ENCODE peak calls at places on chromosomes 6 and 20, in four cellular contexts. O is GM12878, P is HepG2, W is K562. U is an unnamed sample.
A peak's percentile ranks its signal among the peaks of the same experiment; 100 is the strongest.

GRCh38 chr20:25273046-25273445 is 25.2 kb downstream of the PYGB start:
- DNase-seq in O (no peak), P (no peak), W (no peak), U (no peak)

GRCh38 chr6:32854376-32855178 is 585 bp downstream of the PSMB9 start:
- DNase-seq in O (no peak), P (no peak), W (no peak), U (no peak)

GRCh38 chr6:170268216-170269129 is 22.4 kb downstream of the DLL1 start:
- DNase-seq in O (no peak), P (no peak), W (no peak), U (no peak)

GRCh38 chr6:116111552-116112528 is 11.2 kb downstream of the NT5DC1 start:
- DNase-seq in O (no peak), P (peak; percentile 60), W (peak; percentile 43), U (peak; percentile 49)

GRCh38 chr6:87757792-87758191 is 55.8 kb upstream of the AKIRIN2 start:
- DNase-seq in O (no peak), P (no peak), W (no peak), U (no peak)

GRCh38 chr20:44746367-44747165 is 901 bp downstream of the KCNK15 start:
- DNase-seq in O (no peak), P (no peak), W (no peak), U (no peak)

GRCh38 chr20:7665311-7665863 is 274.9 kb downstream of the HAO1 start:
- DNase-seq in O (no peak), P (no peak), W (no peak), U (no peak)

GRCh38 chr6:163387317-163387716 is 27.2 kb upstream of the QKI start:
- DNase-seq in O (no peak), P (no peak), W (no peak), U (no peak)

GRCh38 chr6:157952751-157953479 is 28.7 kb upstream of the SYNJ2 start:
- DNase-seq in O (no peak), P (peak; percentile 36), W (no peak), U (no peak)

GRCh38 chr6:13998356-13998755 is 73.6 kb downstream of the RNF182 start:
- DNase-seq in O (no peak), P (no peak), W (no peak), U (no peak)

GRCh38 chr6:42745083-42745637 is 743 bp downstream of the TBCC start:
- DNase-seq in O (no peak), P (peak; percentile 27), W (peak; percentile 48), U (peak; percentile 14)

GRCh38 chr6:145544031-145544430 is 191.3 kb downstream of the EPM2A start:
- DNase-seq in O (no peak), P (no peak), W (no peak), U (peak; percentile 33)

GRCh38 chr6:8057793-8058192 is 6.4 kb downstream of the BLOC1S5 start:
- DNase-seq in O (no peak), P (no peak), W (no peak), U (no peak)

GRCh38 chr6:53492860-53493634 is 51.9 kb downstream of the GCLC start:
- DNase-seq in O (no peak), P (peak; percentile 59), W (peak; percentile 45), U (peak; percentile 74)

DNA sequence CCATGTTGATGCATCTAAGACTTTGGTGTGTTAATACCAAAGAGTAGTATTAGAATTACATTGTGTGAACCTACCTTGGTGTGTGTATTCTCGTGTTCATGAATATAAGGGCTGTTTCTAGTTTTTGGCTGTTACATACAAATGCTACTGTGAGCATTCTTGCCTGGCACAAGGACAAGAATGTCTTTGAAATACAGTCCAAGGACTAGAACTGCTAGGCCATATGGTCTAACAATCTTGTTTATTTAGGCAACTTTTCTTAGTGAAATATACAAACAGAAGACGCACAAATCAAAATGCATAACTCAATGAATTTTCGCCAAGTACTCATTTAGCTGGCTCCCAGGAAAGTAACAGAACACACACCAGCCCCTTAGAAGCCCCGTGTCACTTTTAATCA is 28.5 kb downstream of the KDM1B start:
- DNase-seq in O (no peak), P (no peak), W (no peak), U (no peak)
- TF ChIP-seq POLR2A in O (no peak), P (no peak), W (no peak), U (no peak)

GRCh38 chr20:46995561-46996142 is 101.0 kb downstream of the EYA2 start:
- DNase-seq in O (peak; percentile 31), P (no peak), W (no peak), U (no peak)
- TF ChIP-seq JUNB in O (no peak), P (no peak), W (no peak), U (no peak)

GRCh38 chr6:135087803-135088202 is 33.2 kb upstream of the HBS1L start:
- DNase-seq in O (no peak), P (no peak), W (no peak), U (no peak)

GRCh38 chr6:135085700-135086413 is 31.2 kb upstream of the HBS1L start:
- DNase-seq in O (no peak), P (no peak), W (no peak), U (no peak)

GRCh38 chr6:135086414-135086764 is 31.8 kb upstream of the HBS1L start:
- DNase-seq in O (no peak), P (no peak), W (no peak), U (no peak)

GRCh38 chr6:135088232-135088760 is 33.7 kb upstream of the HBS1L start:
- DNase-seq in O (no peak), P (no peak), W (no peak), U (no peak)

DNA sequence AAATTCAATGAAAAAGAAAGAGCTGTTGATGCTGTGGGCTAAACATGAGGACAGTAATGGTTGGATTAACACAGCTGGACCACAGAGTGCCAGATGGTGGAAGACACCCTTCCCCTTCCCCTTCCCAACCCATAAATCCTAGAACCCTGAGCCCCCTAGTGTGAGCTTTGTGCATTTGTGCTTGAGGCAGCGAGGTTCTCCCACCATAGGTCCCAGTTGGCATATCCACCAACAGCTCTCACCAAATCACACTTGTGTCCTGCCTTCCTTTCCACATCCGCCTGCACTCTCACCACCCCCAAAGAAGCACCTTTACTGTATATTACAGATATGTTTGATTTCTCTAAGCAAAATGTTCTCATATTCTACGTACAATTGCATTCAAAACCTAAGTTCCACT is 32.8 kb upstream of the HBS1L start:
- DNase-seq in O (no peak), P (peak; percentile 27), W (no peak), U (peak; percentile 2)
- TF ChIP-seq MAX in O (no peak), P (no peak), W (no peak), U (no peak)

DNA sequence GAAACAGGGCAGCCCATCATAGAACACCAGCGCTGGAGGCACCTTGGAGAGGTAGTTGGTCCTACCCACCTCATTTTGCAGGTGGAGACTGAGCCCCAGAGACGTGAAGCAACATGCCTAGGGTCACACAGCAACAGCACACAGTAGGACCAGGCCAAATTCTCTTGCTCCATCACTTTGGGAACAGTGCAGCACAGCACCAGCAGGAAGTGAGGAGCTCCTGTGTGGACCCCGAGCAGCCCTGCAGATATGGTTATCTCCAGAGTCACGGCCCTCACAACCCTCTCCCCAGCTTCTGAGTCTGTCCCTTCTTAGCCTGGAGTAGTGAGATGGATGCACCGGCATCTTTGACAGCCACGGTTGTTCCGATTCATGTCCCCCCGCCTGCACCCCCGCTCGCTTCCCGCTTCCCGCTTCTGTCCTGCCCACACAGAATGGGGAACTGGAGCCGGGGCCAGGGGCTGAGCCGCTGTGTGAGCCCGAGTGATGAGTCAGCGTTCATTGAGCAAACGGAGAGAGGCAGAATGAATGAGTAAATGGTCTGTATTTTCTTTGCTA is 72.6 kb upstream of the DUSP22 start:
- DNase-seq in O (no peak), P (peak; percentile 71), W (peak; percentile 55), U (no peak)
- TF ChIP-seq POLR2A in O (no peak), P (no peak), W (no peak), U (no peak)

GRCh38 chr6:111738156-111738555 is 132.5 kb upstream of the TRAF3IP2 start:
- DNase-seq in O (no peak), P (no peak), W (no peak), U (no peak)

GRCh38 chr6:111738631-111739030 is 133.0 kb upstream of the TRAF3IP2 start:
- DNase-seq in O (no peak), P (no peak), W (no peak), U (no peak)

GRCh38 chr6:111739257-111739696 is 133.6 kb upstream of the TRAF3IP2 start:
- DNase-seq in O (no peak), P (no peak), W (no peak), U (no peak)

GRCh38 chr6:111741177-111741952 is 131.9 kb downstream of the FYN start:
- DNase-seq in O (peak; percentile 94), P (no peak), W (no peak), U (no peak)

GRCh38 chr6:111740506-111740905 is 132.7 kb downstream of the FYN start:
- DNase-seq in O (no peak), P (no peak), W (no peak), U (no peak)
- TF ChIP-seq JUNB in O (no peak), P (no peak), W (no peak), U (no peak)

DNA sequence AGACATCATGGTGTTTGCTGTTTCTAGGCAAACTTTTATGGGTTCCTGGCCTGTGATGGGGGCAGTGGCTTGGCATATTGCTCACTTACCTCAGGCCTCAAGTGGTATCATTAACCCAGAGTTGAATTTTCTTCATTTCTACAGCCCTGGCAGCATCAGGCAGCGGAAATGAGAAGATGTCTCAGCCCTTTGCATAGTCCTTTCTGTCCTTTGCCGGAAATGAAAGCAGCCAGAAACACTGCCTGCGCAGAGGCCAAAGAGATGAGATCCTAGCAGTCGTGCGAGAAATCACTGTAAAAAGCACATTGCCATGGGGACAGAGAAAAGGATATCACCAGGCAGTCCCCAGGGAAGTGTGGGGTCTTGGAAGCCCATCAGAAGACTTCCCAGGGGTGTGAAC is 37.4 kb upstream of the KCNG1 start:
- DNase-seq in O (no peak), P (no peak), W (no peak), U (no peak)
- TF ChIP-seq MAX in O (no peak), P (no peak), W (no peak), U (no peak)

GRCh38 chr20:33811763-33812672 is 870 bp downstream of the CHMP4B start:
- DNase-seq in O (no peak), P (peak; percentile 66), W (peak; percentile 44), U (peak; percentile 62)
- TF ChIP-seq POLR2A in O (no peak), P (peak; percentile 41), W (no peak), U (no peak)

GRCh38 chr20:20477444-20478041 is 109.6 kb downstream of the INSM1 start:
- DNase-seq in O (no peak), P (no peak), W (no peak), U (no peak)

GRCh38 chr20:20483328-20483727 is 115.4 kb downstream of the INSM1 start:
- DNase-seq in O (no peak), P (no peak), W (no peak), U (no peak)

GRCh38 chr20:20480126-20480525 is 112.2 kb downstream of the INSM1 start:
- DNase-seq in O (no peak), P (no peak), W (no peak), U (no peak)

GRCh38 chr20:20482453-20482852 is 114.5 kb downstream of the INSM1 start:
- DNase-seq in O (no peak), P (peak; percentile 12), W (no peak), U (no peak)

DNA sequence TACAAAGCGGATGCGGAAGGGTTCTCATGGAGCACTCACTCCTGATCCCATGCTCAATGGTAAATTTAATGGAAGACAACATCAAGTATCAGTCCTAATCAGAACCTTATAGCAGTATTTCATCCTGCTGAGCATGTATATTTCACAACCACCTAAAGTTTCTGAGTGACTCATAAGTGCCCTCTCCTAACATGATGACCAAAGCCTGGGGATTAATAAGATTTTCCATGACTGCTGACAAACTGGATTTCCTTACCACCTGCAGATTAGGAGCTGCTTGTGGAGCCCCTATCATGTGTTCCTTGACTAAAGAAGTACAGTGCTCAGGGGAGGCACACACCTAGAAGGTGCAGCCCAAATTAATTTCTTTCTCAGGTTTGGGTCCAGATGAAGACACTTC is 112.8 kb downstream of the INSM1 start:
- DNase-seq in O (no peak), P (no peak), W (no peak), U (no peak)
- TF ChIP-seq JUNB in O (no peak), P (no peak), W (no peak), U (no peak)

GRCh38 chr6:156590482-156590881 is 186.7 kb upstream of the ARID1B start:
- DNase-seq in O (no peak), P (no peak), W (no peak), U (no peak)
- TF ChIP-seq MAX in O (no peak), P (no peak), W (no peak), U (no peak)

U was measured in A549.